ENCODE peak calls at places on chromosomes 7 and 10, in six cellular contexts. P, G, T, F, R and B are unnamed samples.

GRCh38 chr7:42096681-42097637 is 140.1 kb downstream of the GLI3 start:
- DNase-seq in P (no peak), G (no peak), T (peak; percentile 67), F (peak; percentile 84), R (no peak), B (no peak)

GRCh38 chr10:60031664-60032063 is 125.3 kb upstream of the CCDC6 start:
- DNase-seq in P (no peak), G (no peak), T (no peak), F (no peak), R (no peak), B (no peak)

GRCh38 chr7:95871078-95871848 is 98.9 kb downstream of the DYNC1I1 start:
- DNase-seq in P (peak; percentile 47), G (no peak), T (no peak), F (no peak), R (peak; percentile 55), B (no peak)

GRCh38 chr10:58241346-58241745 is 26.3 kb downstream of the IPMK start:
- DNase-seq in P (no peak), G (no peak), T (no peak), F (no peak), R (no peak), B (no peak)

GRCh38 chr10:89207801-89208551 is 859 bp upstream of the CH25H start:
- DNase-seq in P (no peak), G (peak; percentile 79), T (peak; percentile 80), F (peak; percentile 78), R (no peak), B (no peak)

GRCh38 chr7:54814401-54814800 is 55.4 kb upstream of the SEC61G start:
- DNase-seq in P (no peak), G (no peak), T (no peak), F (no peak), R (peak; percentile 13), B (no peak)

GRCh38 chr7:35012155-35012554 is 25.1 kb downstream of the DPY19L1 start:
- DNase-seq in P (no peak), G (no peak), T (no peak), F (no peak), R (no peak), B (no peak)

GRCh38 chr10:22335204-22335956 is 9.9 kb upstream of the SPAG6 start:
- DNase-seq in P (peak; percentile 48), G (peak; percentile 76), T (peak; percentile 65), F (peak; percentile 72), R (peak; percentile 46), B (peak; percentile 74)

GRCh38 chr7:8389898-8390642 is 43.3 kb upstream of the NXPH1 start:
- DNase-seq in P (peak; percentile 88), G (no peak), T (no peak), F (no peak), R (peak; percentile 23), B (no peak)

GRCh38 chr7:5429857-5430611 is 6.4 kb upstream of the TNRC18 start:
- DNase-seq in P (no peak), G (no peak), T (no peak), F (peak; percentile 84), R (no peak), B (no peak)

GRCh38 chr10:58334817-58335305 is at the start of gene UBE2D1:
- DNase-seq in P (peak; percentile 90), G (peak; percentile 97), T (peak; percentile 95), F (peak; percentile 93), R (peak; percentile 80), B (peak; percentile 86)

GRCh38 chr7:134782121-134782623 is 2.7 kb downstream of the CALD1 start:
- DNase-seq in P (no peak), G (no peak), T (no peak), F (no peak), R (no peak), B (no peak)

GRCh38 chr7:50860174-50860573 is 77.5 kb upstream of the GRB10 start:
- DNase-seq in P (no peak), G (no peak), T (no peak), F (no peak), R (no peak), B (no peak)

GRCh38 chr10:100882251-100882643 is 30.5 kb upstream of the SLF2 start:
- DNase-seq in P (no peak), G (no peak), T (no peak), F (no peak), R (no peak), B (no peak)

GRCh38 chr10:6108631-6109443 is 20.0 kb downstream of the RBM17 start:
- DNase-seq in P (no peak), G (no peak), T (no peak), F (no peak), R (peak; percentile 57), B (no peak)

GRCh38 chr7:29385214-29385613 is 178.4 kb upstream of the PRR15 start:
- DNase-seq in P (no peak), G (no peak), T (no peak), F (no peak), R (no peak), B (no peak)

GRCh38 chr7:112110175-112110574 is 96.0 kb downstream of the DOCK4 start:
- DNase-seq in P (no peak), G (no peak), T (no peak), F (no peak), R (no peak), B (no peak)

GRCh38 chr7:132666076-132666775 is 90.0 kb upstream of the PLXNA4 start:
- DNase-seq in P (no peak), G (no peak), T (no peak), F (no peak), R (peak; percentile 17), B (no peak)

GRCh38 chr10:27542812-27543211 is 38.7 kb downstream of the RAB18 start:
- DNase-seq in P (no peak), G (no peak), T (no peak), F (no peak), R (no peak), B (no peak)

GRCh38 chr7:3909128-3909527 is 608.1 kb downstream of the SDK1 start:
- DNase-seq in P (no peak), G (no peak), T (no peak), F (no peak), R (no peak), B (no peak)

GRCh38 chr7:69962856-69963149 is 364.5 kb downstream of the AUTS2 start:
- DNase-seq in P (no peak), G (no peak), T (no peak), F (no peak), R (no peak), B (no peak)

GRCh38 chr7:28835800-28836199 is 122.3 kb downstream of the TRIL start:
- DNase-seq in P (no peak), G (no peak), T (no peak), F (no peak), R (no peak), B (no peak)

GRCh38 chr10:78491812-78492211 is 458.1 kb downstream of the RPS24 start:
- DNase-seq in P (no peak), G (no peak), T (no peak), F (no peak), R (no peak), B (no peak)

GRCh38 chr7:1645071-1646015 is 24.7 kb upstream of the ELFN1 start:
- DNase-seq in P (no peak), G (no peak), T (peak; percentile 41), F (no peak), R (no peak), B (no peak)

GRCh38 chr10:13587367-13587766 is 602 bp downstream of the PRPF18 start:
- DNase-seq in P (no peak), G (no peak), T (no peak), F (no peak), R (no peak), B (no peak)

GRCh38 chr10:13586676-13587355 is at the start of gene PRPF18:
- DNase-seq in P (peak; percentile 96), G (peak; percentile 96), T (peak; percentile 95), F (peak; percentile 95), R (peak; percentile 96), B (peak; percentile 89)

GRCh38 chr10:13585195-13585751 is 1.5 kb upstream of the PRPF18 start:
- DNase-seq in P (no peak), G (no peak), T (no peak), F (no peak), R (no peak), B (no peak)

GRCh38 chr10:13589316-13589715 is 2.6 kb downstream of the PRPF18 start:
- DNase-seq in P (no peak), G (no peak), T (no peak), F (no peak), R (no peak), B (no peak)

GRCh38 chr10:13585943-13586342 is 822 bp upstream of the PRPF18 start:
- DNase-seq in P (no peak), G (no peak), T (no peak), F (no peak), R (no peak), B (no peak)
- H3K4me3 ChIP-seq in P (no peak overlapping the region), G (no peak overlapping the region), T (no peak overlapping the region), F (no peak overlapping the region), R (no peak overlapping the region), B (no peak overlapping the region)

GRCh38 chr10:71825217-71825616 is 25.8 kb downstream of the PSAP start:
- DNase-seq in P (no peak), G (peak; percentile 23), T (no peak), F (no peak), R (no peak), B (no peak)
- TF ChIP-seq CTCF in P (no peak), G (no peak), T (no peak), F (no peak), R (peak; percentile 18), B (no peak)

DNA sequence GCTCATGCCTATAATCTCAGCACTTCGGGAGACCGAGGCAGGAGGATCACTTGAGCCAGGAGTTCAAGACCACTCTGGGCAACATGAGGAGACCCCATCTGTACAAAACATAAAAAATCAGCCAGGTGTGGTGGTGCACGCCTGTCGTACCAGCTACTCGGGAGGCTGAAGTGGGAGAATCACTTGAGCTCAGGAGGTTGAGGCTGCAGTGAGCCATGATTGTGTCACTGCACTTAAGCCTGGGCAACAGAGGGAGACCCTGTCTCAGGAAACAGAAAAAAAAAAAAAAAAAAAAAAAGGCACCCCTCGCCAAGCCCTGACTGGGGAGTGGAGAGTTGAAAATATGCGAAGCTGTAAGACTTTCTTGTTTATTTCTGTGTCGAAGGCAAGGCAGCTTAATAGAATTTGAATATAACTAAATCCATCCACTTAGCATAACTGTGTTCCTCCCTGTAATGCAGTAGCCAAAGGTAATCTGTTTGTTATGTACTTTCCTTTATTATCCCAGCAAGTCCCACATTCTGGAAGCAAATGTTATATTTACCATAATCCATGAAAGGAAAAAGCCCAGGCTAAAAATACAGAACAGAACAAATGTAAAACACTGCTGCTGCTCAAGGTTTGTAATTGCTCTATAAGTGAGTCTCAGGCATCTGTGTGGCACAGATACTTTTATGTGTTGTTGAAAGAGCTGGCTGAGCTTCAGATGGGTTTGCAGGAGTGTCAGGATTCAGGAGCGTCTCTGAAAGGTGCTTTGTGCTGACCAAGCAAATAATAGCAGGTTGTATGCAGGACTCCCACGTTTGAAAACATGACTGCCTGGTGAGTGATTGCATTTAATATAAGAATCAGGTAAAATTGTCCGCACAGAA is 127.2 kb downstream of the CELF2 start:
- DNase-seq in P (no peak), G (no peak), T (no peak), F (no peak), R (no peak), B (no peak)
- H3K27ac ChIP-seq in P (no peak overlapping the region), G (peak overlapping the region; percentile 6), T (peak overlapping the region; percentile 74), F (peak overlapping the region; percentile 23), R (no peak overlapping the region), B (no peak overlapping the region)

DNA sequence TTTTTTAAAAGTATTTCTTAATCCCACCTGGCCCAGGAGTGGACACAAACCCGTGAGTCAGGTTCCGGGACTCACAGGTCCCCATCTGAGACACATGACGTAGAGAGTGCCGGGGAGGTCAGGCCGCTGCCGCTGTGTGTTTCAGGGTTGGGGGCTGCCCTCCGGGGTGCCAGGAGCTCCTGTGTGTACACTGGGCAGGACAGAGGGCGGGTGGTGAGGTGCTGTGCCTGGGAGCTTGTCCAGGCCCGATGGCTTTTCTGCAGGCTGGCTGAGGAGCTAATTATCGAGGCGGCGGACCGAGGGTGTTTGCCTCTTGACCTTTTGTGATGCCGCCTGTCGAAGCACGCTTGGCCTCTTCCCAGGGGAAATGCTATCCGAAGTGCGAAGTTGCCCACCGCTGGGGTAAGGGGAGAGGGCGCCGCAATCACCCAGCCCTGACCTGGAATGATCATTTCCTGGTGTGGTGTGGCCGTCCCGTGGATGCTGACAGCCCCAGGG is 42.1 kb downstream of the FOXL3 start:
- DNase-seq in P (no peak), G (no peak), T (no peak), F (peak; percentile 61), R (no peak), B (no peak)
- H3K4me3 ChIP-seq in P (peak overlapping the region; percentile 57), G (no peak overlapping the region), T (no peak overlapping the region), F (no peak overlapping the region), R (no peak overlapping the region), B (peak overlapping the region; percentile 73)